ENCODE peak calls at places on chromosomes 11 and 22, in nine cellular contexts. C is mucosa of descending colon, T is osteoblast, B is fibroblast of mammary gland, P is cardiac muscle cell, O is fibroblast of lung, W is heart left ventricle, Y is tibial artery, S is dorsolateral prefrontal cortex. J is an unnamed sample.

GRCh38 chr11:848988-849824 is 6.6 kb downstream of the TSPAN4 start:
- DNase-seq in P (peak), O (no peak), S (no peak), Y (no peak), T (peak), B (no peak), C (no peak), W (no peak), J (no peak)

GRCh38 chr11:85170184-85170583 is 457.0 kb downstream of the DLG2 start:
- DNase-seq in S (no peak), W (no peak), P (no peak), T (no peak), O (peak), Y (no peak), B (peak), C (no peak), J (no peak)

GRCh38 chr11:128684582-128685382 is 9.1 kb upstream of the FLI1 start:
- DNase-seq in O (no peak), C (peak), T (no peak), S (no peak), Y (no peak), W (no peak), B (no peak), P (no peak), J (no peak)

GRCh38 chr22:44576311-44577260 is 78.6 kb upstream of the RTL6 start:
- DNase-seq in B (no peak), Y (no peak), W (peak), S (no peak), C (peak), T (no peak), P (no peak), O (no peak), J (no peak)

GRCh38 chr11:115817844-115818565 is 313.8 kb upstream of the CADM1 start:
- DNase-seq in O (no peak), Y (no peak), C (no peak), S (no peak), W (no peak), P (no peak), B (no peak), T (no peak), J (no peak)

GRCh38 chr11:43515090-43515489 is 156.4 kb downstream of the TTC17 start:
- DNase-seq in T (no peak), B (no peak), P (peak), O (no peak), Y (no peak), W (no peak), S (no peak), C (no peak), J (no peak)

GRCh38 chr22:21643533-21644357 is 1.6 kb downstream of the SDF2L1 start:
- DNase-seq in W (no peak), C (no peak), Y (no peak), B (no peak), S (no peak), T (peak), P (no peak), O (no peak), J (no peak)

GRCh38 chr22:46047841-46048595 is 71.1 kb upstream of the WNT7B start:
- DNase-seq in Y (peak), W (peak), C (peak), T (peak), B (peak), P (no peak), O (no peak), S (no peak), J (no peak)

GRCh38 chr11:69640260-69640994 is 529 bp upstream of the CCND1 start:
- DNase-seq in P (no peak), T (peak), S (no peak), O (peak), B (peak), C (peak), W (peak), Y (no peak), J (no peak)

GRCh38 chr22:38172016-38172431 is 9.6 kb downstream of the PLA2G6 start:
- DNase-seq in Y (no peak), B (peak), C (no peak), S (no peak), W (no peak), T (peak), P (no peak), O (peak), J (peak)

GRCh38 chr22:22553141-22553540 is 5.9 kb downstream of the PRAME start:
- DNase-seq in P (no peak), S (no peak), Y (no peak), W (no peak), B (no peak), O (no peak), C (no peak), T (no peak), J (no peak)

GRCh38 chr11:72735495-72736027 is 16.6 kb downstream of the ARAP1 start:
- DNase-seq in O (peak), W (peak), Y (no peak), S (no peak), P (peak), T (peak), C (no peak), B (peak), J (peak)
- H3K4me3 ChIP-seq in O (no peak), W (no peak), Y (no peak), S (no peak), P (no peak), T (no peak), C (no peak), B (no peak), J (no peak)

DNA sequence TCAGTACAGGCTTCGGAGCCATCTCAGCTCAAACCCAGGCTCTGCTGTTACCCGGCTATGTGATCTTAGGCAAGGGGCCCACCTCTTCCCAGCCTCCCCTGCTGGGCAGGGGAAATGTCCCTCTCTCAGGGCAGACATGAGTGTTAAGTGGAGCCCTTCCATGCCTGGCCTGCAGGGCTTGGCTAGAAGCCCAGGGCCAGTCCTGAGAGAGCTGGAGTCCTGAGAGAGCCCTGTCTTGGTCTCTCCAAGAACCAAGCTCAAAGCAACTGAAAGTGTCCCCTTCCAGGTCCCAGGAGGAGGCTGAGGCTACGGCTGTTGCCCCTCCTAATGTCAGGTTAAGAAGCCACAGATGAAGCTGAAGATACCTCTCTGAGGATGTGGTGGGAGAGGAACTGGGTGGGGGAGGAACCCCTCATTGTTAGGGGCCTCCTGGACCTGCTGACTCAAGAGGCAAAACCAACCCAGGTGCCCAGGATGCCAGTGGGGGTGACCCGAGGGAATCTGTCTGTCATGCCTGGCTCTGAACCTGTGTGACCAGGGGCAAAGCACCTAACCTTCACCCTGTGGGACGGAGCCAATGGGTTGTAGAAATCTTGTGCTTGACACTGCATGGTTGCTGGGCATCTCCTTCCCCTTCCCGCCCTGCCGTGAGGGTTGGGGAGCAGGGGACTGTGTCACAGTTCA is 4.2 kb downstream of the ZP1 start:
- DNase-seq in B (peak), W (peak), C (peak), P (peak), Y (no peak), T (peak), S (no peak), O (peak), J (peak)
- TF ChIP-seq CTCF in B (peak), W (peak), C (no peak), P (peak), Y (no peak), T (peak), S (no peak), O (peak), J (peak)

DNA sequence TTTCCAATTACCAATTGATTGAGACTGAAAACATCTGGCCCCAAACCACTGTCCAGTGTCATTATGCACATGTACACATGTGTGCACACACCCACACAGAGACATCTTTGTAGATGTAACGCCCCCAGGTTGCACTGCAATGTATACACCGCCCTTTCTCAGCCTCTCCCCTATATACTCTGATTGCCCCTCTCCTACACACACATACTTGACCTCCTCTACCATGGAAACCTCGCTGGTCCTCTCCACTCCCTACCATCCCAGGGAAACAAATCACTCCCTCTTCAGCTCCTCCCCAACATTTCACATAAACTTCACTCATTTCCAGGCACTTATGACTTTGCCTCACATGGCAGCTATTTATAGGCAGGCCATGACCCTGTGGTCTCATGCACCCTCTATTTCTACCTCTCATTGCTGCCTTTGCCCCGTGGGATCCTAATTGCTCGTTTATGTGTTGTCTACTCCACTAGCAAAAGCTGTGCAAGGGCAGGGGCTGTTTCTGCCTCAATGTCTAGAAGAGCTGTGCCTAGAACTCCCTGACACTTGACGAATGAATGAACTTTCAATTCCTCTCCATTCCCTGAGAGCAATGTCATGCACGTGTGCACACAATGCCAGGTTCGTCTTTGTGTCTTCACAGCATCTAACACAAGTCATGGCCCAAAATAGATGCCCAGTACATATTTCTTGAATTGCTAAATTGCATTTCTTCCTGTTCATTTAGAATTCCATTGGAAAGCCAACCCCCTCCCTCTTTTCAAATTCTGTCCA is 10.0 kb upstream of the TMA7B start:
- DNase-seq in Y (no peak), W (no peak), O (no peak), B (no peak), P (no peak), T (no peak), C (no peak), S (no peak), J (no peak)
- H3K4me3 ChIP-seq in Y (no peak), W (no peak), O (no peak), B (no peak), P (no peak), T (no peak), C (no peak), S (no peak), J (no peak)

GRCh38 chr22:19889951-19890350 is 35.3 kb upstream of the GNB1L start:
- DNase-seq in W (peak), T (no peak), C (peak), P (no peak), S (no peak), B (no peak), O (no peak), Y (no peak), J (no peak)

GRCh38 chr22:19890502-19891349 is 36.1 kb upstream of the GNB1L start:
- DNase-seq in P (no peak), W (no peak), C (peak), S (no peak), Y (no peak), B (no peak), O (no peak), T (no peak), J (no peak)

GRCh38 chr22:19892249-19892879 is 37.7 kb upstream of the GNB1L start:
- DNase-seq in T (no peak), C (peak), Y (no peak), P (no peak), O (peak), W (no peak), B (peak), S (no peak), J (peak)

GRCh38 chr22:19892925-19893324 is 38.3 kb upstream of the GNB1L start:
- DNase-seq in W (no peak), O (no peak), Y (no peak), B (peak), P (no peak), T (no peak), S (no peak), C (no peak), J (no peak)

GRCh38 chr22:19891350-19892248 is 36.9 kb upstream of the GNB1L start:
- DNase-seq in B (peak), P (no peak), T (peak), C (peak), O (peak), Y (no peak), W (no peak), S (no peak), J (peak)
- TF ChIP-seq CTCF in B (no peak), P (no peak), T (no peak), C (no peak), O (no peak), Y (no peak), W (no peak), S (no peak), J (no peak)